ENCODE peak calls at places on chromosome 20, in ten cellular contexts. A, X, Z, Q, D, C, S, W, K and E are unnamed samples.

GRCh38 chr20:11216451-11217314 is 542.9 kb upstream of the JAG1 start:
- DNase-seq in W (peak; percentile 13), C (no peak), K (no peak), Z (no peak), X (no peak), Q (no peak), D (no peak), A (no peak), S (no peak), E (no peak)

GRCh38 chr20:12077835-12078374 is 160.2 kb downstream of the BTBD3 start:
- DNase-seq in A (no peak), Z (no peak), X (no peak), S (no peak), D (no peak), C (no peak), W (no peak), Q (no peak), K (no peak), E (no peak)

GRCh38 chr20:10337291-10337690 is 96.7 kb downstream of the MKKS start:
- DNase-seq in D (no peak), W (no peak), Z (no peak), C (no peak), S (no peak), X (no peak), K (no peak), A (no peak), Q (no peak), E (no peak)

GRCh38 chr20:37490670-37491350 is 30.2 kb upstream of the NNAT start:
- DNase-seq in Z (no peak), D (no peak), C (no peak), X (no peak), W (no peak), Q (no peak), S (no peak), A (no peak), K (no peak), E (no peak)

GRCh38 chr20:54199721-54200176 is 8.1 kb upstream of the PFDN4 start:
- DNase-seq in K (peak; percentile 78), Z (peak; percentile 67), X (peak; percentile 88), W (peak; percentile 85), D (peak; percentile 72), C (peak; percentile 72), Q (peak; percentile 83), S (peak; percentile 85), A (peak; percentile 62), E (no peak)

GRCh38 chr20:50333131-50333530 is 142.5 kb downstream of the CEBPB start:
- DNase-seq in X (no peak), A (no peak), K (no peak), Q (no peak), D (no peak), S (no peak), W (no peak), Z (no peak), C (no peak), E (no peak)

GRCh38 chr20:35854697-35855434 is 83.1 kb downstream of the PHF20 start:
- DNase-seq in D (no peak), A (no peak), K (no peak), S (no peak), C (no peak), Q (no peak), W (no peak), X (no peak), Z (no peak), E (no peak)

GRCh38 chr20:47665221-47665991 is 119.9 kb downstream of the SULF2 start:
- DNase-seq in S (no peak), X (no peak), Z (no peak), A (no peak), C (no peak), D (no peak), W (no peak), K (no peak), Q (no peak), E (peak; percentile 76)

DNA sequence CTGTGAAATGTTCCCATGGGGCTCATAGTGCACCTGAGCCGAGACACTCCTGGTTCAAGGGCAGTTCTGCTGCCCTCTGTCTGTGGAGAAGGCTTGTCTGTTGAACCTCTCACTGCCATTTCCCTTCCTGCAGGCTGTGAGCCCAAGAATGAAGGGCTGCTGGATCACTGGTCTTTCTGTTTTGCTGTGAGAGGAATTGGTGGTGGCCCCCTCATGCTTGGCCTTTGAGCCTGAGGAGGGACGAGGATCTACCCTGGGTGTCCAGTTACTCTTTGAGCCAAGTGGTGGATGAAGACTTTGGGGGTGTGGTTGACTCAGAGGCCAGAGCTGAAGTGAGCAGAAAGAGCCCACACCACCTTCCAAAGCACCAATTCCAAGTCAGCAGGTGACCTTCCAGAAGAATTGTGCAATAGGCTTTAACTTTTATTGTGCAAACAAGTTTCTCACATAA is 101.3 kb downstream of the PHACTR3 start:
- DNase-seq in Q (no peak), A (no peak), D (no peak), Z (no peak), C (no peak), S (no peak), X (no peak), K (no peak), W (no peak), E (no peak)
- H3K9me3 ChIP-seq in Q (no peaks in the 10 kb centered on the region), A (no peaks in the 10 kb centered on the region), D (no peaks in the 10 kb centered on the region), Z (no peaks in the 10 kb centered on the region), C (no peaks in the 10 kb centered on the region), S (no peaks in the 10 kb centered on the region), X (no peaks in the 10 kb centered on the region), K (no peaks in the 10 kb centered on the region), W (no peaks in the 10 kb centered on the region), E (no peaks in the 10 kb centered on the region)

GRCh38 chr20:32138921-32139320 is 29.4 kb downstream of the TM9SF4 start:
- DNase-seq in S (no peak), C (no peak), Q (no peak), W (no peak), Z (no peak), X (no peak), K (no peak), A (no peak), D (no peak), E (no peak)
- H3K9me3 ChIP-seq in S (no peaks in the 10 kb centered on the region), C (no peaks in the 10 kb centered on the region), Q (no peaks in the 10 kb centered on the region), W (no peaks in the 10 kb centered on the region), Z (no peaks in the 10 kb centered on the region), X (no peaks in the 10 kb centered on the region), K (no peaks in the 10 kb centered on the region), A (no peaks in the 10 kb centered on the region), D (no peaks in the 10 kb centered on the region), E (no peaks in the 10 kb centered on the region)

DNA sequence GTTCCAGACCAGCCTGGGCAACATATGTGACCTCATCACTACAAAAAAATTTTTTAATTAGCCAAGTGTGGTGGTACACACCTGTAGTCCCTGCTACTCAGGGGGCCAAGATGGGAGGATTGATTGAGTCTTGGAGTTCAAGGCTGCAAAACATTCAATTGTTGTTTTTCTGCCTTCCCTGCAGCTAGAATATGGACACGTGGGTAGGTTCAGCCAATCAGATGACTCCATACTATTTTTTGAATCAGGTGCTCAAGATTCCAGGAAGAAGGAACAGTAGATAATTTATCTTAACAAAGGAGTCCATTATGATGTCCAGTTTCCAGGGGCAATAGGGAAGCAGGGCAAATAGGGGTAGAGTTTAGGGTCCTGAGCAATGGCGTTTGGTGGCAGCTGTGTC is 2.4 kb upstream of the DEFB119 start:
- DNase-seq in Q (no peak), W (no peak), X (no peak), Z (no peak), A (peak; percentile 15), C (no peak), K (no peak), D (no peak), S (no peak), E (no peak)
- H3K9me3 ChIP-seq in Q (no peaks in the 10 kb centered on the region), W (peaks cover 4% of the 10 kb centered on the region), X (no peaks in the 10 kb centered on the region), Z (no peaks in the 10 kb centered on the region), A (no peaks in the 10 kb centered on the region), C (no peaks in the 10 kb centered on the region), K (no peaks in the 10 kb centered on the region), D (no peaks in the 10 kb centered on the region), S (no peaks in the 10 kb centered on the region), E (no peaks in the 10 kb centered on the region)

DNA sequence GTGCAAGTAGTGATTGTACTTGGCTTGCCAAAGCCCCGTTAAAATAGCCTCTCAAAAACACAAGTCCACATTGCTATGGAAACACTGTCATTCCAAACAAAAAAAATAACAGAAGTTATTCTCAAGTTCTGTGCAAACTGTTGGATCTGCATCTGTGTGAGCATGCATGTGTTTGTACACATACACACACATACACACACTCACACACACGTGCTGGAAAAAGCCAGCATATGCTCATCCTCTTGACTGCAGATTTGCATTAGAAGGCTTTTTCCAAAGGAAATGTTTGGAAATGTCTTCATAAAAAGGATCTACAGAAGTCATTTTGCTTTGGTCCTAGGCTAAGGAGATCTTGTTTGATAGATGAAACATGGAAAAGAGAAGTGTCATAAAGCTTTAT is 13.4 kb upstream of the CBLN4 start:
- DNase-seq in W (no peak), K (no peak), D (no peak), S (no peak), X (no peak), C (no peak), Z (no peak), Q (no peak), A (no peak), E (no peak)
- H3K9me3 ChIP-seq in W (no peaks in the 10 kb centered on the region), K (peaks cover 6% of the 10 kb centered on the region), D (no peaks in the 10 kb centered on the region), S (no peaks in the 10 kb centered on the region), X (no peaks in the 10 kb centered on the region), C (no peaks in the 10 kb centered on the region), Z (no peaks in the 10 kb centered on the region), Q (no peaks in the 10 kb centered on the region), A (no peaks in the 10 kb centered on the region), E (no peaks in the 10 kb centered on the region)